ENCODE peak calls at places on chromosomes 5 and 9, in four cellular contexts. V, R, O and G are unnamed samples.

GRCh38 chr9:5264219-5264595 is 33.0 kb downstream of the INSL4 start:
- ATAC-seq in R (no peak), O (no peak), V (peak; percentile 34), G (no peak)

GRCh38 chr9:87996355-87996860 is 22.1 kb upstream of the CDK20 start:
- ATAC-seq in V (no peak), R (no peak), O (no peak), G (no peak)

GRCh38 chr5:3729631-3730030 is 134.0 kb downstream of the IRX1 start:
- ATAC-seq in R (no peak), O (no peak), V (no peak), G (no peak)

GRCh38 chr5:59358497-59358896 is 535.0 kb downstream of the PDE4D start:
- ATAC-seq in O (peak; percentile 63), V (no peak), R (peak; percentile 66), G (peak; percentile 66)

GRCh38 chr9:129141066-129142041 is 30.1 kb downstream of the PTPA start:
- ATAC-seq in R (no peak), V (peak; percentile 43), O (no peak), G (peak; percentile 10)

GRCh38 chr5:142826741-142827492 is 56.7 kb downstream of the ARHGAP26 start:
- ATAC-seq in V (peak; percentile 75), O (no peak), R (no peak), G (no peak)

GRCh38 chr9:93468763-93469456 is 15.5 kb upstream of the FAM120AOS start:
- ATAC-seq in R (no peak), V (peak; percentile 40), O (peak; percentile 61), G (peak; percentile 46)

GRCh38 chr5:88746438-88746882 is 136.5 kb downstream of the MEF2C start:
- ATAC-seq in R (no peak), O (no peak), V (peak; percentile 87), G (no peak)

GRCh38 chr5:131528682-131529081 is 106.3 kb downstream of the RAPGEF6 start:
- ATAC-seq in R (no peak), V (peak; percentile 67), O (no peak), G (no peak)

GRCh38 chr5:53642006-53642405 is 81.6 kb downstream of the NDUFS4 start:
- ATAC-seq in O (no peak), V (no peak), R (no peak), G (no peak)

GRCh38 chr5:173222466-173222865 is 12.5 kb downstream of the NKX2-5 start:
- ATAC-seq in O (no peak), V (no peak), R (no peak), G (no peak)

DNA sequence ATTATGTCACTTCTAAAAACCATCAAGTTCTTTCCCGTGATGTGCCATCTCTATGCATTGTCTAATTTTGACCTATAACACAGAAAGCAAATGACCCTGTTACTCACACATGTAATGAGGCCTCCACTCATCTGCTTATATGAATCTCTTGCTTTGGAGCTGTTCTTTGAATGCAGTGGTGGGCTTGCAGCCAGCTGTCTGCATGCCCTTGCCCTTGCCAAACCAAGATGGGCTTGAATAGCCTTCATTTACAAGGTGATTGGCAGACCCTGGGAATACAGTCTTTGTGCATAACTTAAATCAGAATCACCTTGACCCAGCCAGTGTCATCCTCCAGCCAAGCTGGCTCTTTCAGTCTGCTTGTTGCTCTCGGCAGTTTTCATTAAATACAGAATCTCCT is 163.3 kb downstream of the TRIO start:
- ATAC-seq in R (no peak), O (no peak), V (no peak), G (no peak)
- TF ChIP-seq EP300 in R (no peak), O (no peak), V (no peak), G (no peak)

DNA sequence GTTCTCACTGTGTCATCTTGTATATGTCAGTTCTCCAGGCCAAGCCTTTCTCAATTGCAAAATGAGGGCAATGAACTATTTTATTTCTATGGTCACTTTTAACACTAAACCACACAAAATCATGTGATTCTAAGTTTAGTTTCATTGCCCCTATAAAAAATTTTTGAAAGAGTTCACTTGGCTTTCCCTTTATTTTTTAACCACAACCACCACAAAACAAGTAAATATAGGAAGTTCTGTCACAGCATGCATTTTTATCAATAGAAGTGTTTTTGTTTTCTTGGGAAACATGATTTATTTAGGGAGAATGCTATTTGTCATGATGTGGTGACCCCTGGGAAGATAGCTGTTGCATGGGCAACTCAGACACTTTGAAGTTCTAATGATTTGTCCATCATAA is 169.1 kb downstream of the CSNK1G3 start:
- ATAC-seq in V (no peak), R (no peak), O (no peak), G (no peak)
- TF ChIP-seq POLR2A in V (no peak), R (no peak), O (no peak), G (no peak)

GRCh38 chr5:149406203-149406978 is 27.3 kb upstream of the IL17B start:
- ATAC-seq in O (peak; percentile 74), R (no peak), V (peak; percentile 50), G (peak; percentile 90)
- TF ChIP-seq EP300 in O (no peak), R (no peak), V (no peak), G (no peak)

DNA sequence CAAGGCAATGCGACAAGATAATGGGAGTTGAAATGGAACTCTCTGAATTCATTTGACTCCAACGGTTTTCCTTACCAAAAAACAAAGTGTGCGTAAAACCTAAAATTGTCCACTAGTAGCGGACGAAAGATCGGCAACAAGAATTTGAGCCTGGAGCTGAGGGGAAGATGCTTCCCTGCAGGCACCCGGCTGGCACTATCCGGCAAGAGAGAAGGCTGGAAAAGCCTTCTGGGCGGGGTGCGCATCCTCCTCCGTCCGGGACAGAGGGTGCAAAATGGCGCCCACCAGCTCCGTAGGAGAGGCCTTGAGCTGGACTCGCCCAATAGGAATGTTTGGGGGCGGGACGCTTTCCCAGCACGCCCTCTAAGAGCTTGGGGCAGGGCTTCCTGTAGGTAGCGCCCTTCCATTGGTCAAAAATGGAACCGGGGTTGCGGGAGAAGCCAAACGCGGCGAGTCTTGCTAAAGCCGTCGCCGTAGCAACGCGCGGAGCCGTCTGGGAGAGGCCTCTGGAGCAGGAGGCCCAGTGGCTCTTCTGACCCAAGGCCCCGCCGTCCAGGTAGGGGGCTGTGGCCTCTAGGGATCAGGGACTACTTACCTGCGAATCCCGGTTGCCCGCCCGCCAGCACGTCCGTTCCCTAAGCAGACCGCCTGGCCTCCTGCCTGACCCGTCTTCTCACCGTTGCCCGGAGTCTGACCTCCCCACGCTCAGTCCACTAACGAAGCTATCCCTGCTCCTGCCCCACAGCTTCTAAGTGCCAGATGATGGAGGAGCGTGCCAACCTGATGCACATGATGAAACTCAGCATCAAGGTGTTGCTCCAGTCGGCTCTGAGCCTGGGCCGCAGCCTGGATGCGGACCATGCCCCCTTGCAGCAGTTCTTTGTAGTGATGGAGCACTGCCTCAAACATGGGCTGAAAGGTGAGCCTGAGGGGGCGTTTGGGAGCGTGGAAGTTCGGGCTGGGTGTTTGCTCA is 9.2 kb downstream of the RUFY1 start:
- ATAC-seq in O (peak; percentile 100), V (peak; percentile 100), R (peak; percentile 99), G (peak; percentile 100)
- TF ChIP-seq POLR2A in O (peak; percentile 77), V (peak; percentile 93), R (peak; percentile 75), G (peak; percentile 70)

DNA sequence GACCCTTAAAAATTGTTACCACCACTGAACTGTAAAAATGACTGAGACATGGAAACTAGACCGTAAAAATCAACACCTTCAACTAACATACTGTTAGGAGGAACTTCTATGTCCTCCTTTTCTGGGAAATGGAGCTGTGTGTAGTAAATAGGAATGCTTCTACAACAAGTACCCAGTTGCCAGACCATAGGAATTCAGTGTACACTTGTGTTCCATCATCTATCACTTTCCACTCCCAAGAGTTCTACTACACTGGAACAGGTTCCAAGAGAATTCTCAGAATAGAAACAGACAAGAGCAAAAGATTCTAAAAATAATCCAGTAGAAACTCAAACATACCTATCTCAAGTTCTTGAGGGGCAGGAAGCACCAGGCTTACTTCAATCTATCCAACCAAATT is 23.6 kb downstream of the UBAP2 start:
- ATAC-seq in V (no peak), R (no peak), O (no peak), G (peak; percentile 48)
- TF ChIP-seq EP300 in V (no peak), R (no peak), O (peak; percentile 45), G (no peak)

GRCh38 chr5:32443145-32443540 is 1.4 kb downstream of the ZFR start:
- ATAC-seq in O (no peak), V (peak; percentile 39), R (no peak), G (no peak)

GRCh38 chr5:32445831-32446614 is 1.5 kb upstream of the ZFR start:
- ATAC-seq in V (no peak), R (no peak), O (no peak), G (no peak)

GRCh38 chr5:32443541-32444190 is 874 bp downstream of the ZFR start:
- ATAC-seq in O (peak; percentile 67), R (peak; percentile 75), V (peak; percentile 65), G (peak; percentile 62)

GRCh38 chr5:32444946-32445758 is 612 bp upstream of the ZFR start:
- ATAC-seq in R (peak; percentile 36), O (no peak), V (no peak), G (no peak)

GRCh38 chr5:32444191-32444945 is at the start of gene ZFR:
- ATAC-seq in V (peak; percentile 90), O (peak; percentile 96), R (peak; percentile 93), G (peak; percentile 98)
- TF ChIP-seq POLR2A in V (peak; percentile 84), O (peak; percentile 70), R (peak; percentile 65), G (peak; percentile 46)

GRCh38 chr9:14868418-14868771 is 41.8 kb downstream of the FREM1 start:
- ATAC-seq in V (no peak), R (no peak), O (no peak), G (no peak)

GRCh38 chr9:14866200-14866749 is 44.0 kb downstream of the FREM1 start:
- ATAC-seq in V (no peak), O (no peak), R (no peak), G (no peak)

GRCh38 chr9:14870086-14870485 is 40.1 kb downstream of the FREM1 start:
- ATAC-seq in R (no peak), V (no peak), O (no peak), G (no peak)

GRCh38 chr9:14865206-14865605 is 45.0 kb downstream of the FREM1 start:
- ATAC-seq in R (no peak), O (no peak), V (no peak), G (no peak)

DNA sequence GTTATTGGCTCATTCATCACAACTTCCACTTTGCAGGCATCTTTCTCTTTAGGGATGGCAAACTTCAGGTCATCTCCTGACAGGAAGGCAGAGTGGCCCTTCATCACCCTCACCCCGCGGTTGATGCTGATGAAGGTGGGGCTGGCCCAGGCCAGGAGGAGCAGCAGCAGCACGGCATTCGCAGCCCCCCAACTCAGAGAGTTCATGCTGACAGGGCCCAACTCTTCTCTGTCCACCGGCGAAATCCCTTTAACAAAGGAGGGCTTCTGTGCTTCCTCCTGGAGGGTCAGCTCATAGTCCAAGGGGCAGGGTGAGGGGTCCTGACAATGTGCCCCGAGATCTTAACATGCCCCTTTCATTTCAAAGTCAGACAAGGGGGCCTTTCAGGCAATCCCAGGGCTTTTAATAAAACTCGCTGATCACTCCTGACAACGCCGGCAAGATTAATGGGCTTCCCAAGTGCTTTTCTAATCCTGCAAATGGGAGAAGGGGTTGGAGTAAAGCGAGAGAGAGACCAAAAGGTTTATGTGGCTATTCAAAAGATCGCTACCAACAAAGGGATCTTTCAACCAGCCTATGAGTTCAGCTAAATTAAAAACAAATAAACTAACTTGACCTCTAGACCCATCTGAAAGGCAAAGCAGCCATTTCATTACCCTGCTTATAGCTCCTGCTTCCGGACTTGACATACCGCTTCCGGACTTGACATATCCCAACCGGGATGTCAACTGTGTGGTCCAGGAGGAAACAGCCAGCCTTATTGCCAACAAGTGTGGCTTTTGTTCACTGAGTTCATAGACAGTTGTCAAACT is 41.2 kb downstream of the FREM1 start:
- ATAC-seq in V (no peak), O (no peak), R (no peak), G (no peak)
- TF ChIP-seq EP300 in V (no peak), O (no peak), R (no peak), G (no peak)